ENCODE peak calls at places on chromosomes 6 and 20, in seven cellular contexts. U is osteocyte, O is neural crest cell, T is transverse colon, Z is GM13976, D is endothelial cell, Y is fibroblast of mammary gland. A is an unnamed sample.

GRCh38 chr6:6131492-6132109 is 124.9 kb upstream of the NRN1 start:
- DNase-seq in D (peak; percentile 23), Y (peak; percentile 25), Z (peak; percentile 40), O (no peak), U (no peak), T (no peak), A (peak; percentile 51)

GRCh38 chr6:18362058-18362561 is 25.0 kb upstream of the RNF144B start:
- DNase-seq in Y (peak; percentile 88), D (no peak), T (no peak), Z (no peak), U (no peak), O (no peak), A (no peak)

GRCh38 chr20:62363920-62364851 is 2.9 kb downstream of the LAMA5 start:
- DNase-seq in T (peak; percentile 13), D (no peak), Z (no peak), Y (no peak), U (no peak), O (no peak), A (no peak)

GRCh38 chr20:21511485-21511849 is 2.4 kb downstream of the NKX2-2 start:
- DNase-seq in T (no peak), Z (peak; percentile 35), U (no peak), Y (no peak), D (no peak), O (no peak), A (peak; percentile 15)

GRCh38 chr20:2244993-2245392 is 50.8 kb upstream of the TGM3 start:
- DNase-seq in O (no peak), T (no peak), D (peak; percentile 41), U (no peak), Y (no peak), Z (no peak), A (no peak)

GRCh38 chr6:7300890-7301289 is 12.1 kb downstream of the SSR1 start:
- DNase-seq in U (no peak), Z (no peak), O (no peak), Y (no peak), T (no peak), D (no peak), A (no peak)

GRCh38 chr6:5776104-5776503 is 230.6 kb downstream of the NRN1 start:
- DNase-seq in O (no peak), Z (no peak), T (no peak), Y (no peak), D (no peak), U (no peak), A (no peak)

GRCh38 chr20:46458891-46459750 is 52.7 kb upstream of the ELMO2 start:
- DNase-seq in Z (no peak), D (peak; percentile 77), O (peak; percentile 71), U (no peak), Y (no peak), T (peak; percentile 70), A (no peak)

GRCh38 chr6:151269318-151269995 is 29.7 kb downstream of the AKAP12 start:
- DNase-seq in O (no peak), U (no peak), Y (peak; percentile 94), Z (no peak), D (no peak), T (no peak), A (no peak)

GRCh38 chr6:168650686-168651085 is 209.7 kb downstream of the SMOC2 start:
- DNase-seq in U (no peak), Z (no peak), T (no peak), Y (no peak), D (no peak), O (no peak), A (no peak)

GRCh38 chr6:143141442-143141841 is 80.8 kb downstream of the AIG1 start:
- DNase-seq in D (no peak), Y (peak; percentile 75), O (no peak), Z (no peak), U (no peak), T (no peak), A (no peak)

GRCh38 chr20:43666376-43667328 is at the start of gene MYBL2:
- DNase-seq in O (peak; percentile 68), Y (peak; percentile 46), U (peak; percentile 87), T (peak; percentile 67), Z (peak; percentile 93), D (peak; percentile 73), A (peak; percentile 92)

GRCh38 chr6:14921878-14922277 is 324.0 kb upstream of the JARID2 start:
- DNase-seq in O (no peak), T (no peak), U (no peak), Z (no peak), D (no peak), Y (no peak), A (no peak)

GRCh38 chr20:32752458-32753250 is 9.4 kb upstream of the COMMD7 start:
- DNase-seq in Z (no peak), U (no peak), O (no peak), D (no peak), Y (peak; percentile 89), T (no peak), A (no peak)

GRCh38 chr20:15071010-15071808 is 733.8 kb upstream of the FLRT3 start:
- DNase-seq in U (no peak), D (no peak), T (no peak), Z (no peak), Y (no peak), O (no peak), A (no peak)

GRCh38 chr20:39563406-39563805 is 601.3 kb downstream of the DHX35 start:
- DNase-seq in D (no peak), T (no peak), Y (no peak), U (no peak), Z (no peak), O (no peak), A (no peak)

GRCh38 chr20:574297-574942 is 30.8 kb upstream of the CSNK2A1 start:
- DNase-seq in U (no peak), D (peak; percentile 62), Y (no peak), O (no peak), Z (no peak), T (no peak), A (no peak)

GRCh38 chr6:56977192-56977591 is 22.3 kb downstream of the BEND6 start:
- DNase-seq in T (no peak), D (no peak), O (no peak), Y (no peak), U (no peak), Z (no peak), A (no peak)

GRCh38 chr6:15207923-15208322 is 37.9 kb upstream of the JARID2 start:
- DNase-seq in U (no peak), O (no peak), Z (no peak), D (no peak), T (no peak), Y (peak; percentile 81), A (no peak)

GRCh38 chr20:45445805-45446562 is 23.6 kb upstream of the WFDC2 start:
- DNase-seq in T (peak; percentile 57), Z (peak; percentile 50), Y (peak; percentile 15), D (peak; percentile 65), O (peak; percentile 66), U (no peak), A (peak; percentile 52)

GRCh38 chr20:2986466-2986865 is 57.0 kb upstream of the GNRH2 start:
- DNase-seq in D (no peak), T (no peak), O (no peak), Y (peak; percentile 85), Z (no peak), U (no peak), A (no peak)

GRCh38 chr6:4281341-4282293 is 146.2 kb upstream of the ECI2 start:
- DNase-seq in Y (peak; percentile 25), T (peak; percentile 58), O (peak; percentile 9), Z (peak; percentile 75), D (peak; percentile 44), U (no peak), A (peak; percentile 73)

GRCh38 chr20:54708229-54708628 is 232.8 kb downstream of the DOK5 start:
- DNase-seq in O (no peak), T (no peak), Y (no peak), U (no peak), D (no peak), Z (no peak), A (no peak)

GRCh38 chr6:121890307-121890910 is 455.0 kb downstream of the GJA1 start:
- DNase-seq in Y (no peak), U (no peak), O (no peak), T (no peak), Z (no peak), D (no peak), A (no peak)

GRCh38 chr6:36467625-36468024 is 24.8 kb downstream of the KCTD20 start:
- DNase-seq in U (no peak), T (no peak), D (no peak), Y (no peak), Z (no peak), O (no peak), A (no peak)

GRCh38 chr6:36469148-36469661 is 26.4 kb downstream of the KCTD20 start:
- DNase-seq in D (no peak), O (no peak), T (no peak), Z (no peak), Y (no peak), U (no peak), A (no peak)

GRCh38 chr6:36464233-36464632 is 21.4 kb downstream of the KCTD20 start:
- DNase-seq in Y (no peak), O (no peak), D (no peak), U (no peak), Z (no peak), T (no peak), A (no peak)

GRCh38 chr6:36469946-36470345 is 27.1 kb downstream of the KCTD20 start:
- DNase-seq in Z (no peak), U (no peak), O (no peak), D (no peak), Y (no peak), T (no peak), A (no peak)
- TF ChIP-seq CTCF in Z (no peak), U (no peak), O (no peak), D (no peak), Y (no peak), T (no peak), A (no peak)

DNA sequence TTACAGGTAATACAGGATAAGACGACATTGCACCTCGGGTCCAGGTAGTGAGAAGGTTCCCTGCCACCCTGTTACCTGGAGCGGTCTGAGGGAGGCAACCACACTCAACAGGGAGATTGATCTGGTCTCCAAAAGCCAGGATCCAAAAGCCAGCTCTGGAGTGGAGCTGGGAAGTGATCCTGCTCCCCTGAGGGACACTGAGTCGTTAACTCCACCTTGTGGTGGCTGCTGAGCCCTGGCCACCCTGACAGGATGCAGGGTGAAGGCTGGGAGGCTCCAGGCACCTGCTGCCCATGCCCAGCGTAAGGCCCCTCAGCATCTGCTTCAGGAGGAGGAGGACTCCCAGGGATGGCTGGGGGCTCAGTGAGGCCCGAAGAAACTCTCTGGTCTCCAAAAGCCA is 38.7 kb upstream of the SLC22A2 start:
- DNase-seq in T (peak; percentile 47), Z (no peak), D (no peak), O (no peak), Y (no peak), U (no peak), A (no peak)
- TF ChIP-seq CTCF in T (peak; percentile 51), Z (no peak), D (no peak), O (no peak), Y (no peak), U (no peak), A (no peak)

GRCh38 chr6:17281100-17281496 is at the start of gene RBM24:
- DNase-seq in O (peak; percentile 64), D (peak; percentile 75), U (peak; percentile 92), T (peak; percentile 82), Z (peak; percentile 37), Y (peak; percentile 63), A (peak; percentile 20)
- TF ChIP-seq CTCF in O (peak; percentile 45), D (peak; percentile 46), U (peak; percentile 52), T (peak; percentile 32), Z (no peak), Y (peak; percentile 23), A (no peak)

DNA sequence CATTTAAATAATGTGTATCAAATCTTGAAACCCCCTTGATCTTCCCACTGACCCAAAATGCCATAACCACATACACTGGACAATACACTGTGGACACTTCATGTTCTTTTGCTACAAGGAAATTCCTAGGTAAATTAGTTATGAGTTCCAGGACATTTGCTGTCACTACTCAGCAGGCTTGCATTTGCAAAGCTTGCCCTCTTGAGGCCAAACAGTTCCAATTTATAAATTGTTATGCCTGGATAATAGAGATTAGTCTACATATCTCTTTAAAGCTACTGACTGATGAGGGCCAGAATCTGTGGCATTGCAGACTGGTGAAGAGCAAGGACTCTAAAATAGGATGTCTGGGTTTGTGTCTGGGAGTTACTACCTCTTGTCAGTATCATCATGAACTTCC is 17.4 kb upstream of the RAB32 start:
- DNase-seq in U (no peak), T (no peak), D (no peak), Z (no peak), O (no peak), Y (peak; percentile 35), A (no peak)
- TF ChIP-seq CTCF in U (peak; percentile 54), T (no peak), D (no peak), Z (no peak), O (peak; percentile 38), Y (peak; percentile 41), A (no peak)